ENCODE peak calls at places on chromosomes 6 and 20, in ten cellular contexts. X, E, Y, R, U, W, I, O, Q and M are unnamed samples.

GRCh38 chr20:59455392-59456341 is 148.7 kb upstream of the PHACTR3 start:
- DNase-seq in Q (no peak), I (no peak), Y (peak; percentile 19), E (no peak), W (peak; percentile 10), X (no peak), R (peak; percentile 50), U (no peak), O (no peak), M (peak; percentile 80)

GRCh38 chr6:150008588-150008987 is 16.7 kb downstream of the RAET1L start:
- DNase-seq in U (no peak), X (no peak), W (no peak), O (no peak), Y (peak; percentile 23), R (no peak), Q (no peak), I (no peak), E (no peak), M (no peak)

GRCh38 chr6:109117346-109118035 is 22.2 kb downstream of the CEP57L1 start:
- DNase-seq in Q (no peak), X (no peak), U (no peak), I (no peak), O (no peak), Y (no peak), E (no peak), W (no peak), R (no peak), M (no peak)

GRCh38 chr6:3271756-3272155 is 13.0 kb downstream of the PSMG4 start:
- DNase-seq in U (no peak), Y (no peak), E (no peak), I (no peak), Q (no peak), W (no peak), X (no peak), R (no peak), O (no peak), M (no peak)

GRCh38 chr6:154039231-154039842 is at the start of gene OPRM1:
- DNase-seq in Q (no peak), I (no peak), Y (peak; percentile 8), W (no peak), X (peak; percentile 18), R (peak; percentile 95), O (peak; percentile 31), E (peak; percentile 1), U (no peak), M (peak; percentile 78)

GRCh38 chr20:49534314-49534713 is 33.6 kb downstream of the PTGIS start:
- DNase-seq in Y (peak; percentile 76), O (peak; percentile 40), Q (peak; percentile 41), X (peak; percentile 32), U (peak; percentile 13), E (peak; percentile 39), R (peak; percentile 85), I (no peak), W (peak; percentile 53), M (peak; percentile 82)

GRCh38 chr20:23141450-23142161 is 55.5 kb upstream of the CD93 start:
- DNase-seq in U (no peak), O (no peak), R (no peak), W (no peak), Q (no peak), I (no peak), X (no peak), Y (peak; percentile 54), E (peak; percentile 67), M (no peak)

GRCh38 chr6:110063864-110064263 is 85.8 kb downstream of the GPR6 start:
- DNase-seq in E (no peak), U (no peak), R (no peak), X (no peak), Q (no peak), O (no peak), Y (no peak), W (peak; percentile 25), I (no peak), M (no peak)

GRCh38 chr6:40845588-40845987 is 193.4 kb downstream of the UNC5CL start:
- DNase-seq in U (no peak), O (peak; percentile 44), Q (peak; percentile 36), I (no peak), E (peak; percentile 68), R (peak; percentile 73), Y (peak; percentile 56), W (peak; percentile 18), X (peak; percentile 6), M (peak; percentile 48)

GRCh38 chr20:34045294-34045693 is 51.6 kb downstream of the RALY start:
- DNase-seq in I (no peak), R (no peak), U (no peak), W (no peak), O (no peak), X (no peak), Y (peak; percentile 31), E (peak; percentile 79), Q (no peak), M (no peak)

GRCh38 chr20:11030351-11030750 is 356.6 kb upstream of the JAG1 start:
- DNase-seq in U (no peak), Y (no peak), R (no peak), W (no peak), O (no peak), Q (no peak), E (no peak), X (no peak), I (no peak), M (no peak)

GRCh38 chr6:46378882-46379405 is 112.3 kb downstream of the RCAN2 start:
- DNase-seq in O (no peak), X (no peak), W (no peak), R (no peak), Q (no peak), E (peak; percentile 27), Y (peak; percentile 7), U (no peak), I (no peak), M (no peak)

GRCh38 chr6:128731249-128732165 is 151.4 kb upstream of the LAMA2 start:
- DNase-seq in X (no peak), R (no peak), U (peak; percentile 12), E (peak; percentile 21), I (no peak), W (peak; percentile 10), Y (peak; percentile 79), Q (peak; percentile 35), O (no peak), M (peak; percentile 16)

GRCh38 chr6:142301421-142302391 is at the start of gene ADGRG6:
- DNase-seq in E (no peak), Q (peak; percentile 19), I (no peak), U (no peak), W (peak; percentile 43), X (peak; percentile 34), R (peak; percentile 82), O (peak; percentile 13), Y (peak; percentile 49), M (peak; percentile 75)

GRCh38 chr6:13470240-13471140 is 16.9 kb downstream of the GFOD1 start:
- DNase-seq in W (no peak), E (no peak), Q (no peak), I (no peak), U (no peak), X (no peak), Y (no peak), O (no peak), R (no peak), M (no peak)

GRCh38 chr20:58448958-58449357 is 59.9 kb downstream of the VAPB start:
- DNase-seq in E (no peak), Q (no peak), O (no peak), Y (no peak), R (no peak), I (no peak), U (no peak), X (no peak), W (no peak), M (no peak)

GRCh38 chr6:113763883-113764282 is 93.3 kb upstream of the MARCKS start:
- DNase-seq in Y (peak; percentile 83), W (no peak), O (no peak), I (no peak), R (no peak), X (no peak), E (no peak), Q (no peak), U (no peak), M (no peak)

GRCh38 chr6:79377047-79377446 is 142.6 kb upstream of the HMGN3 start:
- DNase-seq in U (no peak), I (no peak), Q (no peak), E (no peak), X (no peak), R (no peak), O (no peak), Y (peak; percentile 52), W (no peak), M (no peak)

GRCh38 chr6:57252137-57252536 is 30.0 kb upstream of the RAB23 start:
- DNase-seq in E (no peak), U (no peak), W (no peak), R (no peak), I (no peak), O (no peak), X (no peak), Q (no peak), Y (no peak), M (no peak)

GRCh38 chr20:20734475-20734948 is 22.1 kb upstream of the RALGAPA2 start:
- DNase-seq in Q (no peak), Y (no peak), X (no peak), E (peak; percentile 19), W (peak; percentile 4), R (no peak), I (no peak), O (no peak), U (no peak), M (no peak)

GRCh38 chr20:19880256-19881079 is 122.4 kb downstream of the RIN2 start:
- DNase-seq in I (no peak), O (no peak), X (no peak), U (no peak), E (no peak), W (no peak), Q (no peak), R (no peak), Y (no peak), M (no peak)

GRCh38 chr6:8437813-8438212 is 2.5 kb upstream of the SLC35B3 start:
- DNase-seq in Q (no peak), X (no peak), R (no peak), O (no peak), E (no peak), I (no peak), Y (no peak), U (no peak), W (no peak), M (no peak)

GRCh38 chr20:18195931-18196330 is 58.3 kb downstream of the KAT14 start:
- DNase-seq in X (no peak), E (no peak), Q (no peak), I (no peak), O (no peak), U (no peak), R (no peak), Y (no peak), W (no peak), M (no peak)

GRCh38 chr6:39980839-39981580 is 46.7 kb upstream of the MOCS1 start:
- DNase-seq in Q (peak; percentile 53), I (no peak), W (peak; percentile 4), X (no peak), R (peak; percentile 48), Y (peak; percentile 60), O (peak; percentile 16), U (no peak), E (peak; percentile 65), M (peak; percentile 64)

GRCh38 chr6:39945626-39946025 is 11.4 kb upstream of the MOCS1 start:
- DNase-seq in Q (no peak), U (no peak), W (no peak), E (peak; percentile 87), Y (no peak), X (no peak), R (no peak), O (no peak), I (no peak), M (no peak)

GRCh38 chr6:100775667-100776066 is 105.5 kb downstream of the ASCC3 start:
- DNase-seq in Q (no peak), O (no peak), U (no peak), I (no peak), E (no peak), X (no peak), R (no peak), Y (peak; percentile 3), W (no peak), M (no peak)

GRCh38 chr6:45699663-45700062 is 316.0 kb downstream of the CLIC5 start:
- DNase-seq in W (no peak), X (no peak), O (no peak), I (no peak), R (no peak), E (no peak), Q (no peak), U (no peak), Y (no peak), M (no peak)

GRCh38 chr20:8854566-8854965 is 214.3 kb upstream of the PLCB4 start:
- DNase-seq in U (no peak), W (no peak), O (no peak), Y (peak; percentile 72), I (no peak), R (no peak), E (no peak), X (no peak), Q (no peak), M (peak; percentile 11)